ENCODE peak calls at places on chromosomes 16 and 17, in six cellular contexts. M is esophagus squamous epithelium, Q is iris pigment epithelial cell, C is caudate nucleus, N is globus pallidus, H is OCI-LY7. P is an unnamed sample.

GRCh38 chr16:85263214-85263613 is 150.9 kb upstream of the CIBAR2 start:
- DNase-seq in M (no peak), Q (no peak), C (no peak), N (no peak), H (no peak), P (no peak)

GRCh38 chr17:46771601-46772012 is 46.9 kb downstream of the WNT3 start:
- DNase-seq in M (no peak), Q (no peak), C (no peak), N (no peak), H (peak), P (peak)

GRCh38 chr16:67483731-67484525 is 581 bp upstream of the AGRP start:
- DNase-seq in M (no peak), Q (peak), C (no peak), N (no peak), H (no peak), P (no peak)

GRCh38 chr17:70976447-70976846 is 807.1 kb downstream of the KCNJ2 start:
- DNase-seq in M (no peak), Q (no peak), C (no peak), N (no peak), H (no peak), P (no peak)

GRCh38 chr17:5499790-5500189 is 13.4 kb downstream of the MIS12 start:
- DNase-seq in M (no peak), Q (no peak), C (peak), N (peak), H (no peak), P (no peak)

GRCh38 chr17:34610038-34610437 is 30.7 kb downstream of the TMEM132E start:
- DNase-seq in M (no peak), Q (no peak), C (no peak), N (no peak), H (no peak), P (no peak)

GRCh38 chr17:37571674-37572073 is 37.5 kb downstream of the SYNRG start:
- DNase-seq in M (no peak), Q (no peak), C (no peak), N (no peak), H (no peak), P (no peak)

GRCh38 chr17:81027038-81027437 is 7.9 kb upstream of the BAIAP2 start:
- DNase-seq in M (no peak), Q (no peak), C (no peak), N (no peak), H (no peak), P (no peak)

GRCh38 chr17:31318298-31319190 is 2.9 kb downstream of the EVI2A start:
- DNase-seq in M (no peak), Q (peak), C (peak), N (peak), H (peak), P (peak)

GRCh38 chr16:11082860-11083388 is 138.6 kb downstream of the CLEC16A start:
- DNase-seq in M (no peak), Q (no peak), C (no peak), N (no peak), H (no peak), P (no peak)

GRCh38 chr16:70018254-70018653 is 67.1 kb downstream of the CLEC18A start:
- DNase-seq in M (no peak), Q (peak), C (no peak), N (no peak), H (peak), P (peak)

GRCh38 chr17:61355475-61355874 is 44.2 kb upstream of the TBX2 start:
- DNase-seq in M (no peak), Q (no peak), C (no peak), N (no peak), H (no peak), P (no peak)

GRCh38 chr16:55125818-55126385 is 195.2 kb downstream of the IRX5 start:
- DNase-seq in M (no peak), Q (no peak), C (no peak), N (no peak), H (no peak), P (no peak)

GRCh38 chr16:28321700-28322411 is 29.5 kb downstream of the SBK1 start:
- DNase-seq in M (no peak), Q (peak), C (peak), N (no peak), H (peak), P (peak)

GRCh38 chr17:76266244-76266938 is 1.2 kb downstream of the UBALD2 start:
- DNase-seq in M (no peak), Q (peak), C (no peak), N (no peak), H (peak), P (peak)

GRCh38 chr16:70391881-70392481 is 45.3 kb downstream of the DDX19A start:
- DNase-seq in M (no peak), Q (peak), C (no peak), N (no peak), H (no peak), P (no peak)

GRCh38 chr16:1900452-1900774 is 17.8 kb downstream of the HS3ST6 start:
- DNase-seq in M (no peak), Q (no peak), C (no peak), N (no peak), H (no peak), P (no peak)

GRCh38 chr17:48247038-48247437 is 139.5 kb downstream of the SNX11 start:
- DNase-seq in M (no peak), Q (no peak), C (no peak), N (no peak), H (no peak), P (no peak)

GRCh38 chr17:50923611-50924010 is 57.5 kb upstream of the TOB1 start:
- DNase-seq in M (no peak), Q (no peak), C (no peak), N (no peak), H (no peak), P (no peak)

GRCh38 chr17:76635659-76636360 is 7.7 kb downstream of the ST6GALNAC1 start:
- DNase-seq in M (no peak), Q (no peak), C (no peak), N (no peak), H (no peak), P (no peak)

GRCh38 chr16:11781773-11782172 is 15.3 kb downstream of the ZC3H7A start:
- DNase-seq in M (no peak), Q (peak), C (peak), N (peak), H (peak), P (peak)

GRCh38 chr16:2089676-2090480 is 42.1 kb downstream of the TSC2 start:
- DNase-seq in M (no peak), Q (no peak), C (no peak), N (no peak), H (no peak), P (no peak)

P was measured in NAMALWA.